ENCODE peak calls at places on chromosomes 4 and X, in six cellular contexts. S is natural killer cell, I is fibroblast of mammary gland, L is anterior cingulate cortex, K is amniotic epithelial cell, A is SK-N-DZ. Y is an unnamed sample.

GRCh38 chr4:78757574-78757973 is 18.6 kb upstream of the BMP2K start:
- DNase-seq in A (no peak), K (no peak), L (no peak), I (no peak), S (no peak), Y (no peak)

GRCh38 chrX:152450076-152450475 is 1.0 kb downstream of the GABRA3 start:
- DNase-seq in A (peak), I (no peak), S (no peak), L (no peak), K (no peak), Y (no peak)

GRCh38 chrX:103428525-103428924 is 52.2 kb downstream of the BEX3 start:
- DNase-seq in A (no peak), L (no peak), S (no peak), K (no peak), I (no peak), Y (no peak)

GRCh38 chr4:3442460-3442958 is 741 bp downstream of the HGFAC start:
- DNase-seq in A (no peak), I (no peak), K (no peak), S (no peak), L (no peak), Y (no peak)

GRCh38 chr4:93478805-93479204 is 349.7 kb upstream of the ATOH1 start:
- DNase-seq in A (no peak), K (no peak), L (no peak), I (no peak), S (no peak), Y (no peak)

GRCh38 chr4:188976644-188977115 is 837.4 kb downstream of the TRIML1 start:
- DNase-seq in I (peak), K (peak), L (no peak), S (no peak), A (no peak), Y (no peak)

GRCh38 chr4:74878323-74878722 is 54.6 kb upstream of the PARM1 start:
- DNase-seq in S (no peak), I (no peak), K (no peak), L (no peak), A (no peak), Y (no peak)

GRCh38 chr4:82561745-82562552 is at the start of gene TMEM150C:
- DNase-seq in L (peak), K (peak), I (peak), A (peak), S (no peak), Y (peak)

GRCh38 chr4:117986331-117986730 is 48.0 kb upstream of the NDST3 start:
- DNase-seq in K (no peak), S (no peak), I (no peak), A (no peak), L (no peak), Y (no peak)

GRCh38 chrX:149504226-149504914 is 736 bp downstream of the IDS start:
- DNase-seq in L (no peak), I (peak), S (peak), A (peak), K (peak), Y (no peak)

GRCh38 chr4:32488690-32489089 is 1768.5 kb downstream of the PCDH7 start:
- DNase-seq in I (no peak), K (peak), S (no peak), L (no peak), A (no peak), Y (no peak)

GRCh38 chr4:177759714-177760113 is 317.5 kb upstream of the AGA start:
- DNase-seq in A (no peak), I (no peak), L (no peak), S (no peak), K (no peak), Y (no peak)

GRCh38 chr4:89928867-89929266 is 34.2 kb downstream of the MMRN1 start:
- DNase-seq in L (no peak), K (no peak), S (no peak), I (no peak), A (no peak), Y (no peak)

GRCh38 chr4:151358266-151358665 is 32.9 kb upstream of the SH3D19 start:
- DNase-seq in K (no peak), S (no peak), I (no peak), A (no peak), L (peak), Y (peak)

GRCh38 chr4:166309286-166309685 is 436.2 kb downstream of the TLL1 start:
- DNase-seq in I (no peak), K (no peak), S (no peak), A (no peak), L (no peak), Y (no peak)

GRCh38 chr4:129110931-129111330 is 15.0 kb downstream of the C4orf33 start:
- DNase-seq in I (no peak), K (no peak), L (no peak), S (no peak), A (no peak), Y (no peak)

GRCh38 chrX:115582871-115583729 is 22.1 kb downstream of the PLS3 start:
- DNase-seq in K (no peak), S (no peak), L (no peak), A (no peak), I (peak), Y (no peak)

GRCh38 chrX:56813318-56813837 is 84.3 kb downstream of the NBDY start:
- DNase-seq in L (no peak), K (peak), I (peak), A (no peak), S (peak), Y (no peak)

GRCh38 chr4:139973015-139973414 is 181.0 kb downstream of the MAML3 start:
- DNase-seq in K (peak), L (no peak), I (peak), A (no peak), S (no peak), Y (no peak)

GRCh38 chr4:24924309-24924781 is 11.5 kb upstream of the CCDC149 start:
- DNase-seq in S (no peak), L (no peak), I (peak), A (no peak), K (peak), Y (no peak)

GRCh38 chr4:75724867-75725724 is 719 bp downstream of the USO1 start:
- DNase-seq in S (peak), K (peak), I (peak), L (peak), A (peak), Y (peak)

GRCh38 chr4:131644619-131645018 is 1504.5 kb upstream of the PCDH10 start:
- DNase-seq in A (peak), L (no peak), S (no peak), I (peak), K (peak), Y (no peak)

GRCh38 chr4:108172231-108172779 is 3.6 kb upstream of the LEF1 start:
- DNase-seq in I (no peak), A (peak), L (no peak), K (no peak), S (peak), Y (no peak)

GRCh38 chr4:84814100-84814750 is 152.3 kb downstream of the WDFY3 start:
- DNase-seq in L (no peak), K (peak), I (peak), A (no peak), S (no peak), Y (peak)

GRCh38 chr4:56289934-56290333 is 97.4 kb downstream of the AASDH start:
- DNase-seq in S (no peak), I (no peak), L (no peak), A (no peak), K (peak), Y (no peak)

GRCh38 chr4:38765391-38765790 is 17.4 kb downstream of the TLR10 start:
- DNase-seq in K (peak), S (no peak), A (no peak), L (no peak), I (peak), Y (no peak)

GRCh38 chrX:132592880-132593279 is 104.0 kb upstream of the MBNL3 start:
- DNase-seq in I (peak), L (no peak), K (no peak), A (no peak), S (no peak), Y (no peak)

GRCh38 chrX:154486052-154486395 is 391 bp downstream of the UBL4A start:
- DNase-seq in K (no peak), S (peak), A (no peak), L (no peak), I (no peak), Y (no peak)

GRCh38 chr4:129455462-129455861 is 359.5 kb downstream of the C4orf33 start:
- DNase-seq in I (no peak), L (no peak), A (no peak), S (no peak), K (no peak), Y (no peak)